ENCODE peak calls at places on chromosome 9, in seven cellular contexts. Q, A, V, N, R, P and C are unnamed samples. For H3K36me3, the result is how much of the 10 kb centered on the place peaks cover.

GRCh38 chr9:3088166-3088702 is 244.3 kb upstream of the PUM3 start:
- DNase-seq in Q (no peak), A (no peak), V (no peak), N (no peak), R (no peak), P (no peak), C (no peak)

GRCh38 chr9:135592331-135592590 is 30.7 kb downstream of the PAEP start:
- DNase-seq in Q (no peak), A (no peak), V (no peak), N (peak), R (no peak), P (no peak), C (no peak)

GRCh38 chr9:134175808-134176598 is 11.6 kb upstream of the RNU6ATAC start:
- DNase-seq in Q (no peak), A (peak), V (no peak), N (no peak), R (peak), P (peak), C (no peak)

GRCh38 chr9:87878930-87879603 is 3.6 kb upstream of the SPATA31E1 start:
- DNase-seq in Q (no peak), A (no peak), V (peak), N (no peak), R (no peak), P (no peak), C (no peak)

GRCh38 chr9:109297899-109298298 is 23.0 kb downstream of the EPB41L4B start:
- DNase-seq in Q (no peak), A (no peak), V (peak), N (no peak), R (no peak), P (no peak), C (no peak)

GRCh38 chr9:130665029-130665430 is 636 bp downstream of the PRDM12 start:
- DNase-seq in Q (no peak), A (no peak), V (no peak), N (no peak), R (no peak), P (no peak), C (no peak)

GRCh38 chr9:100020121-100020780 is 78.5 kb downstream of the ERP44 start:
- DNase-seq in Q (no peak), A (no peak), V (no peak), N (no peak), R (no peak), P (no peak), C (no peak)

GRCh38 chr9:77807295-77807694 is 159.2 kb upstream of the GNA14 start:
- DNase-seq in Q (no peak), A (no peak), V (peak), N (no peak), R (no peak), P (no peak), C (no peak)

GRCh38 chr9:134331186-134332025 is 5.2 kb downstream of the RXRA start:
- DNase-seq in Q (no peak), A (no peak), V (no peak), N (no peak), R (no peak), P (peak), C (no peak)

GRCh38 chr9:122832194-122832593 is 3.8 kb upstream of the PDCL start:
- DNase-seq in Q (no peak), A (no peak), V (no peak), N (no peak), R (no peak), P (no peak), C (no peak)

GRCh38 chr9:122835313-122835731 is 6.9 kb upstream of the PDCL start:
- DNase-seq in Q (no peak), A (no peak), V (no peak), N (no peak), R (no peak), P (no peak), C (peak)

GRCh38 chr9:122837266-122837850 is 9.0 kb upstream of the PDCL start:
- DNase-seq in Q (no peak), A (no peak), V (no peak), N (no peak), R (no peak), P (no peak), C (no peak)
- H3K36me3 ChIP-seq in Q (under half), A (under half), V (under half), N (under half), R (under half), P (under half), C (under half)

GRCh38 chr9:113545068-113545467 is 81.5 kb downstream of the RGS3 start:
- DNase-seq in Q (no peak), A (no peak), V (no peak), N (no peak), R (no peak), P (no peak), C (no peak)

GRCh38 chr9:113546566-113546965 is 83.0 kb downstream of the RGS3 start:
- DNase-seq in Q (no peak), A (no peak), V (no peak), N (no peak), R (no peak), P (no peak), C (no peak)

GRCh38 chr9:113544001-113544340 is 80.4 kb downstream of the RGS3 start:
- DNase-seq in Q (no peak), A (no peak), V (no peak), N (no peak), R (no peak), P (no peak), C (no peak)

GRCh38 chr9:113548221-113549041 is 84.9 kb downstream of the RGS3 start:
- DNase-seq in Q (peak), A (no peak), V (peak), N (peak), R (no peak), P (peak), C (peak)

GRCh38 chr9:113547501-113547900 is 84.0 kb downstream of the RGS3 start:
- DNase-seq in Q (no peak), A (no peak), V (no peak), N (no peak), R (no peak), P (no peak), C (no peak)
- H3K4me3 ChIP-seq in Q (peak), A (no peak), V (no peak), N (no peak), R (no peak), P (no peak), C (no peak)

DNA sequence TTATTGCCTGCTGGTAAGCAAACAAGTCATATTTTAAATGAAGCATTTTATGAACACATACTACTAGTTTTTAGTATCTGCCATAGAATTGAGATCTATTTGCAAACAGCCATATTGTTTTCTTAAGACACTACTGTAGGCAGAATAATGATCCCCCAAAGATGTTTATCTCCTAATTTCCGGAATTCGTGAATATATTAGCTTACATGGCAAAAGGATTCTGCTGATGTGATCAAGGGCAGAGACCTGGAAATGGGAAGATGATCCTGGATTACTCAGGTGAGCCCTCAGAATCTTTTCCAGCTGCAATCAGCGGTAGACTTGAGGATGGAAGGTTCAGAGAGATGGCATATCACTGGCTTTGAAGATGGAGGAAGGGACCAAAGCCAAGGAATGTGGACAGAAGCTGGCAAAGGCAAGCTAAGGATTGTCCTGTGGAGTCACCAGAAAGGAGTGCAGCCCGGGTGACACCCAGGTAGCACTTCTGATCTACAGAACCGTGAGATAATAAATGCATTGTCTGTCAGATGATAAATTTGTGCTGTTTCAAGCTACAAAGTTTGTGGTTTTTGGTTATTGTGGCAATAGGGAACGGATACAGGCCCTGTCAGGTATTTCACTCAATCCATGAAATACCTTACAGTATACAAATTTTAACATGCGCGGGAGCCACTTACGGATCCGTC is 1.0 kb upstream of the ERCC6L2 start:
- DNase-seq in Q (no peak), A (no peak), V (peak), N (no peak), R (peak), P (no peak), C (no peak)
- H3K27ac ChIP-seq in Q (no peak), A (peak), V (no peak), N (no peak), R (no peak), P (no peak), C (no peak)

DNA sequence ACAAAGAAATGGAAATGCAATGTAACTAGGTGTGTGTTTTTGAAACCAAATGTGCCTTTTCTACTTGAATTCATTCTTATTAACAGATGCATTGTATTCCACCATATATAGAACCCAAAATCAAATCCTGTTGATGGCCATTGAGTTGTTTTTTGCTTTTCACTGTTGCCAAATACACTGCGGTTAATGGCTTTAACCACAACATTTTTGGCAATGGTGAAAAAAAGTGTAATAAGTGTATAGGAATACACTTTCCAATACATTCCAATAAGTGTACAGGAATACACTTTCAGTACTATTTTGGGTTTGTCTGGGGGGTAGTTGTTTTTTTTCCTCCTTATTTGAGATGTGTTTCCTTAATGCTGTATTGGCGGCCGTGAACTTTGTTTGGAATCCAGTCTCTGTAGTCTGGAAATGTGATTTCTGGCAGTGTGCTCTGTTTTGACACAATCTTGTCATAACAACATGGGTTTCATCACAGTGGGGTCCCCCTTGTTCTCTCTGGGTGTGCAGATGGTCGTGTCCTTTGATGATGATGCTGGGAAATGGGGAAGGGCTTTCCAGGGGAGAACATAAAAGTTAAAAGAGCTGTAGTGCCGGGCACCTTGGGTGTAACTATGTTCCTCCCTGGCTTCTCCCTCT is 44.5 kb downstream of the RCL1 start:
- DNase-seq in Q (no peak), A (peak), V (no peak), N (no peak), R (no peak), P (no peak), C (no peak)
- H3K36me3 ChIP-seq in Q (under half), A (under half), V (under half), N (under half), R (half or more), P (under half), C (half or more)

GRCh38 chr9:13790055-13790454 is 510.6 kb upstream of the MPDZ start:
- DNase-seq in Q (no peak), A (no peak), V (no peak), N (no peak), R (no peak), P (no peak), C (no peak)

GRCh38 chr9:13786131-13786530 is 506.6 kb upstream of the MPDZ start:
- DNase-seq in Q (peak), A (no peak), V (no peak), N (no peak), R (no peak), P (peak), C (no peak)

GRCh38 chr9:13791816-13792215 is 512.3 kb upstream of the MPDZ start:
- DNase-seq in Q (no peak), A (no peak), V (no peak), N (no peak), R (no peak), P (no peak), C (no peak)

DNA sequence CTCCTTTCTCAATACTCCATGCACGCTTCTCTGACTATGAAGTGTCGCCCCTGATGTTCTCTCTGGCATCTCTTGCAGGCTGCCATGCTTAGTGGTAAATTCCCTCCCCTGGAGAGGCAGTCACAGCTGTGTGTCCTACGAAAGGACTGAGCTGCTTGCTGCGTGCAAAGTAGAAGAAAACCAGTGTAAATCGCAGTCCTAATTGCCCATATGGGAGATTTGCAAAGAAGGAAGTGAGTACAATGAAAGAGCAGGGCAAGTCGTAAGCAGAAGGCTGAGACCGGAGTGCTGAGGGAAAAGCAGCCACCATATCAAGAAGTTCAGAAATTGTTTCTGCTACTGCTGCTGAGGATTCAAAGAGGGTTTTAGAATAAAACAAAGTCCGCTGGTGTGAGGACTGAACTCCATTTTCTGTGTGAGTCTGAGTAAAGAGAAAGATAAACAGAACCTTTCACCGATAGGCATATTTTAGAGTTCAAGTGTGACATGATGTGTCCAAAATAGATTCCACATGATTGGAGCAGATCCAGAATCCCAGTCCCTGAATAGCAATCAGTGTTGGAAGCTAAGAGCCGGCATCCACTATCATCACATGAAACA is 507.8 kb upstream of the MPDZ start:
- DNase-seq in Q (no peak), A (no peak), V (no peak), N (no peak), R (no peak), P (peak), C (no peak)
- H3K4me3 ChIP-seq in Q (peak), A (no peak), V (no peak), N (no peak), R (no peak), P (no peak), C (no peak)

GRCh38 chr9:89679581-89679980 is 74.8 kb downstream of the GADD45G start:
- DNase-seq in Q (no peak), A (no peak), V (no peak), N (no peak), R (no peak), P (no peak), C (no peak)

GRCh38 chr9:89679006-89679395 is 74.2 kb downstream of the GADD45G start:
- DNase-seq in Q (no peak), A (no peak), V (no peak), N (no peak), R (no peak), P (no peak), C (no peak)

GRCh38 chr9:89678394-89679005 is 73.7 kb downstream of the GADD45G start:
- DNase-seq in Q (no peak), A (no peak), V (no peak), N (no peak), R (no peak), P (no peak), C (no peak)

GRCh38 chr9:89676281-89676680 is 71.5 kb downstream of the GADD45G start:
- DNase-seq in Q (peak), A (no peak), V (no peak), N (peak), R (no peak), P (peak), C (no peak)

DNA sequence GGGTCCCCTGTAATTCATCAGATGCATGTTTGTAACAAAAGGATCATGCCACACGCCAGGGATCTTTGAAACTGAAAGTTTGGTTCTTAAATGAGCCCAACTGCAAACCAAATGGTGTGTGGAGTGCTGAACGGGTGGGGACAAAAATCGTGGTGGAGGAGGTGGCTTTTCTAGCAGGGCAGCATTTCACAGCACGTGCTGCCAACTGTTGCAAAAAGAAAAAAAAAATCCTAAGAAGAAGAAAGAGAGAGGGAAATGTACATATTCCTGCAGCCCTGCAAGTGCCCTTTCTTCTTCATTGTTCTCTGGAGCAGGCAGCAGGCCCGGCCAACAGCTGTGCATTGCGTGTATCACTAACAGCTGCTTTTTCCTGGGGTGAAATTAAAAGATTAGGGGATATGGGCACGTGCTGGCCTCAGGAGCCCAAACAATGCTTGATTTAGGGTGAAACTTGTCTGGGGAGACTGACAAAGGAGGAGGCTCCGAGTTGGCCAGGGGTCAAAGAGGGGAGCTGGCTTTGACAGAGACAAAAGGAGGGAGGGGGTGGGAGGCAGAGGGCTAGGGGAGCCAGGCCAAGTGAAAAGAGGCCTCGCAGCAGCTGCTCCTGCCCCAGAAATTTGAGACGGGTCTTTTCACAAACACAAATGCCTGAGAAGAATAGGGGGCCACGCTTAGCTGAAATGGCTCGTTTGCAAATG is 73.0 kb downstream of the GADD45G start:
- DNase-seq in Q (no peak), A (peak), V (no peak), N (peak), R (no peak), P (peak), C (no peak)
- H3K27ac ChIP-seq in Q (no peak), A (no peak), V (no peak), N (peak), R (no peak), P (no peak), C (no peak)

GRCh38 chr9:114186091-114186792 is 30.9 kb downstream of the COL27A1 start:
- DNase-seq in Q (no peak), A (no peak), V (no peak), N (no peak), R (no peak), P (peak), C (no peak)
- H3K36me3 ChIP-seq in Q (under half), A (under half), V (under half), N (under half), R (under half), P (under half), C (under half)

DNA sequence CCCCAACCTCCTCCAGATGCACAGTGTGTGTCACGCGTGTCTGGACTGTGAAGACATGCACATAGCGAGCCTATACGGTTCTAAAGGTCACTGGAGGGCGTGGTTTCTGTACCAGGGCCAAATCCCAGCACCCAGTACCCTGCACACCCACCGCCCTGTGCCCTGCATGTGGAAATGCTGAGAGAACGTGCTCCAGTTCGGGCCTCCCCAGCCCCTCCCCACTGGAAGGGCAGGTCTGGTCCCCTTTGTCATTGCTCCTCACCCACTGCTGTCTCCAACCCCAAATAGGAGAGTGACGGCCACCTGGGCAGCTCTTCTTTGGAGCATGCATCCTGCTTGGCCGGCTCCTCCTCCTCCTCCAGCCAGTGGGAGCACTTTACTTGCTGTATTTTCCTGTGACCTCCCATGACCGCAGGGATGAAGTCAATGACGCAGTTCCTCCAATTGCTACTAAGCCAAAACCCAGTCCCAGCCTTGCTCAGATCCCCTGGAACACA is 116.7 kb downstream of the WNK2 start:
- DNase-seq in Q (no peak), A (peak), V (no peak), N (no peak), R (no peak), P (no peak), C (no peak)
- H3K4me3 ChIP-seq in Q (no peak), A (no peak), V (no peak), N (no peak), R (no peak), P (no peak), C (no peak)